ENCODE peak calls at places on chromosomes 7 and 10, in six cellular contexts. F, O, V, Q, E and H are unnamed samples.

GRCh38 chr7:43164757-43165156 is 52.3 kb downstream of the HECW1 start:
- DNase-seq in E (no peak), Q (peak; percentile 39), O (peak; percentile 97), F (peak; percentile 62), V (no peak), H (no peak)

GRCh38 chr7:44325181-44325671 is at the start of gene CAMK2B:
- DNase-seq in O (no peak), Q (no peak), E (no peak), F (no peak), V (no peak), H (no peak)

GRCh38 chr7:29007127-29007526 is 49.0 kb upstream of the TRIL start:
- DNase-seq in O (no peak), V (no peak), Q (no peak), E (no peak), F (no peak), H (no peak)

GRCh38 chr7:128427289-128427891 is 17.6 kb upstream of the IMPDH1 start:
- DNase-seq in E (no peak), Q (peak; percentile 36), F (no peak), O (peak; percentile 58), V (peak; percentile 80), H (peak; percentile 43)

GRCh38 chr7:80941206-80941758 is 22.4 kb upstream of the SEMA3C start:
- DNase-seq in F (peak; percentile 17), E (no peak), V (no peak), Q (no peak), O (peak; percentile 75), H (no peak)

GRCh38 chr10:102559764-102560163 is 56.0 kb downstream of the SUFU start:
- DNase-seq in O (no peak), Q (no peak), F (no peak), E (no peak), V (no peak), H (no peak)

GRCh38 chr10:113463777-113464176 is 89.1 kb upstream of the HABP2 start:
- DNase-seq in F (no peak), O (peak; percentile 10), Q (no peak), E (no peak), V (no peak), H (no peak)

GRCh38 chr7:17646181-17646956 is 293.9 kb downstream of the SNX13 start:
- DNase-seq in E (no peak), Q (no peak), O (peak; percentile 66), V (no peak), F (no peak), H (no peak)

GRCh38 chr7:16644157-16644556 is 1.4 kb downstream of the ANKMY2 start:
- DNase-seq in O (no peak), F (no peak), Q (no peak), E (no peak), V (no peak), H (no peak)

GRCh38 chr7:152436279-152437147 is 710 bp upstream of the KMT2C start:
- DNase-seq in O (peak; percentile 89), Q (peak; percentile 78), E (peak; percentile 96), V (peak; percentile 98), F (peak; percentile 79), H (peak; percentile 98)
- TF ChIP-seq POLR2A in O (no peak), Q (peak; percentile 24), E (no peak), V (peak; percentile 88), F (peak; percentile 29), H (peak; percentile 75)

GRCh38 chr7:100429637-100430449 is at the start of gene MEPCE:
- DNase-seq in E (peak; percentile 96), F (peak; percentile 99), V (peak; percentile 97), O (peak; percentile 96), Q (peak; percentile 89), H (peak; percentile 96)
- TF ChIP-seq POLR2A in E (no peak), F (peak; percentile 36), V (peak; percentile 75), O (no peak), Q (peak; percentile 9), H (no peak)

DNA sequence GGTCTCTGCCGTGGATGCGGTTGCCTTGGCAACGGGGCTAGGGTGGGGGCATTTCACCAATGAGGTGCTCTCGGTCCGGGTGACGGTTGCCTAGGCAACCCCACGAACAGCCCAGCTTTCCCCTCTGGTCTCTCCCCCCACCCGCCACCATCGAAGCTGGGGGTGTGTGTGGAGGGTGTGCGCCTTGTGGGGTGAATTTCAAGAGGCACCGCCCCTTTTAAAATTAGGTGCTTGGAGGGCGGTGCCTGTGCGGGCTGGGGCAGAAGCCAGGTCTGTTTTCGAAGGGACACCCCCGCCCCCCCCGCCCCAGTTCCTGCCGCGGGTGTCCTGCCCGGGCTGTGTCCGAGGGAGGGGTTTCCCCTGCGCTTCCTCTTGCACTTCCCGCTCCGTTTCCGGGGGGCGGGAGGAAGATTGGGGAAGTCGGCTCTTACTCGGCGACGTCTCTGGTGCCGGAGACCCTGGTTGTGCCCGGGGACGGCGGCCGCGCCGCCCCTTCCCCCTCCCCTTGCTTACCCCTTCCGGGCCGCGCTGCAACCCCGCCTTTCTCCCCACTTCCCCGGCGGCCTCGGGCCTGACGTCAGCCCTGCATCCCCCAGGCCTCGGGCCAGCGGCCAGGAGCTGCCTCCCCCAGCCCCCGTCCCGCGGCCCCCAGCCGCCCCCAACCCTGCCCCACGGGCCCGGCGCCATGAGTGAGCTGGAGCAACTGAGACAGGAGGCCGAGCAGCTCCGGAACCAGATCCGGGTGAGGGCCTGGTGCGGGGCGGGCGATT is 2.2 kb downstream of the GNB2 start:
- DNase-seq in E (peak; percentile 89), O (peak; percentile 59), Q (no peak), F (no peak), V (peak; percentile 91), H (peak; percentile 88)
- TF ChIP-seq POLR2A in E (no peak), O (no peak), Q (no peak), F (no peak), V (no peak), H (peak; percentile 24)

DNA sequence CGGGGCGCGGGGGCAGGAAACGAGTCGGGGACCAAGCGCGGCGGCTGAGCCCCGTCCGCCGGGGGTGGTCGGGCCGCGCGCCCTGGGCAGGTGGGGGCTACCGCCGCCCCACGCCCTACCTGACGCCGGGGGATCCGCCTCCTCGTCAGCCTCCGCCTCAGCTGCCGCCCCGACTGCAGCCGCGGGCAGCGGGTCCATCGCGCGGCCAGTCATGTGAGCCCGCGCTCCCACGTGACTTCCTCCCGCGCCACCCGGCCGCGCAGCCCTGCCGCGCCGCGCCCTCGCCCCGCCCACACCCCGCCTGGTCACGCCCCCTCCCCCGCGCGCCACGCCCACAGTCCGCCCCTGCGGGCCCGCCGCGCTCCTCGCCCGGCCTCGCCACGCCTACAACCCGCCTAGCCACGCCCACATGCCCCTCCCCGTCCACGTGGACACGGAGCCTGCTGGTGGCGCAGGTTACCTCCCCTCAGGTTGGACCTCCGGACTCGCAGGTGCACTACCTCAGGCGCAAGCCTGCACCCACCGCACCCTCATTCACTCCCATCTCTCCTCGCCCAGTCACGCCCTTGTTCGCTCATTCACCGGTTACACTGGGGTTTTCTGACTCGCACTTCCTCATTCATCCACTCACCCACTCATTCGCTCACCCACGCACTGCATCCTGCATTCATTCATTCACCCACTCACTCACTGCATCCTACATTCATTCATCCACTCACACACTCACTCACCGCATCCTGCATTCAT is at the start of gene SNX8:
- DNase-seq in O (peak; percentile 79), V (peak; percentile 88), F (peak; percentile 96), E (peak; percentile 91), Q (peak; percentile 76), H (peak; percentile 96)
- TF ChIP-seq POLR2A in O (peak; percentile 82), V (peak; percentile 53), F (peak; percentile 69), E (no peak), Q (no peak), H (peak; percentile 51)

DNA sequence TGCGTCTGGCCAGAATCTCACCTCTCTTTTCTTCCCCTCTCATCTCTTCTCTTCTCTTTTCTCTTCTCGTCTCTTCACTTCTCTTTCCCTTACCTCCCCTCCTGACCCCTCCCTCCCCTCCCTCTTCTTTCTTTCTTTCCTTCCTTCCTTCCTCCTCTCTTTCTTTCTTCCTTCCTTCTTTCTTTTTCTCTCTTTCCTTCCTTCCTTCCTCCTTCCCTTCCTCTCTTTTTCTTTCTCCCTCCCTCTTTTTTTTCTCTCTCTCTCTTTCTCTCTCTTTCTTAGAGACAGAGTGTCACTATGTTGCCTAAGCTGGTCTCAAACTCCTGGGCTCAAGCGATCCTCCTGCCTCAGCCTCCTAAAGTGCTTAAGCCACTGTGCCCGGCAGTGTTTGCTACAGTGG is 4.6 kb upstream of the GTF2IRD1 start:
- DNase-seq in E (no peak), O (no peak), Q (no peak), V (no peak), F (no peak), H (no peak)
- TF ChIP-seq POLR2A in E (no peak), O (no peak), Q (no peak), V (no peak), F (no peak), H (no peak)

GRCh38 chr10:72277996-72278667 is 4.4 kb downstream of the DDIT4 start:
- DNase-seq in E (no peak), Q (no peak), F (no peak), O (peak; percentile 8), V (peak; percentile 5), H (no peak)
- TF ChIP-seq POLR2A in E (no peak), Q (no peak), F (no peak), O (no peak), V (no peak), H (no peak)

DNA sequence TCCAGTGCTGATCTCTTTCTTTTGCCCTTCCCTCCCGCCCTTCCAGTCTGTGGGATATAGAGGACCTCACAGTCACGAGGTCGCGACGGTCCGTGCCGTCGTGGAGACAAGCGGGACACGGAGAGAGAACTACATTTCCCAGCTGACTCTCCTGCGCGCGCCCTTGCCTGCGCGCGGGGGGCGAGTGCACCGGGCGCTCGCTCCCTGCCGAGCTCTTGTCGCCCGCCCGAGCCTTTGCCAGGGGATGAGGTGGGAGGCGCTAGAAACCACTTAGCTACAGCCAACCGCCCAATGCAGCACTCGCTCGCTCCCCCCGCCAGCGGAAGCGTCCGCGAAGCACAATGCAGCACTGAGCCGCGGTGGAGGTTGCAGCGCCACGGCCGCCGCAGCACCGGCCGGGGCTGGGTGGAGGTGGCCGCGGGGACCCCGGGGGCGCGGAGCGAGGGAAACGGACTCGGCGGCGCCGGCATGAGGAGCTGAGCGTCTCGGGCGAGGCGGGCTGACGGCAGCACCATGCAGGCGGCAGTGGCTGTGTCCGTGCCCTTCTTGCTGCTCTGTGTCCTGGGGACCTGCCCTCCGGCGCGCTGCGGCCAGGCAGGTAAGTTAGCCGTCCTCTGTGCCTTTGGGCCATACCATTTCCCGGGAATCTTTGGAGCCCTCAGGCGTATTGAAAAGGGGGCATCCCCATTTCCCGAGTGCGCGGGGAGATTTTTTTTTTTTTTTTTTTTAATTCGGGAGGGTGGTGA is at the start of gene ADAM22:
- DNase-seq in O (peak; percentile 64), F (peak; percentile 39), E (peak; percentile 89), V (peak; percentile 59), Q (peak; percentile 87), H (peak; percentile 82)
- TF ChIP-seq POLR2A in O (no peak), F (peak; percentile 12), E (no peak), V (no peak), Q (peak; percentile 62), H (peak; percentile 30)

DNA sequence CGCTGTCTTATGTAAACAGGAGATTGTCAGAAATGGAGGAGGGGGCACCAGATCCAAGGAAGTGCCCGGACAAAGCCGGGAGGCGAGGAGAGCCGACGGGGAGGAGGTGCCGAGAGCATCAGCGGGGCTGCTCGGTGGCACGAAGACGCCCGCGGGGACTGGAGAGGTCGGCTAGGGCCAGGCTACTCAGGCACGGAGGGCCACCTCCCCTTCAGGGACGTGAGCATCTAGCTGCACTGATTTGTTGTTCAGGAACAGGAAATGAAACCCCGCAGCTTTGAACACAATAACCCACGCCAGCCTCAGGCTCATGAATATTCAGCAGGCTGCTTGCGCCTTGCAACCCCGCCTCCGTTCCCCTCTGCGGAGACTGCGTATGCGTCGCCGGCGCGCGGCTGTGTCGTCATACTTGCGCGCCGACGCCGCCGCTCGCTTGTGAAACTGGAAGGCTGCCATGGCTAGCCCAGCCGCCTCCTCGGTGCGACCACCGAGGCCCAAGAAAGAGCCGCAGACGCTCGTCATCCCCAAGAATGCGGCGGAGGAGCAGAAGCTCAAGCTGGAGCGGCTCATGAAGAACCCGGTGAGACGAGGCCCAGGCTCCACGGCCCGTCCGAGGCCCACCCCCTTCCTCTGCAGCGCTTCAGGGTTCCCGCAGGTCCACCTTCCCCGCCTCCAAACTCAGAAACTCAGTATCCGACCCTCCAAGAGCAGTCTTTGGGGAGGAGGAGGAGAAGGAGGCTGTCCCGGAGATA is at the start of gene PRKRIP1:
- DNase-seq in F (peak; percentile 89), E (peak; percentile 84), Q (peak; percentile 82), O (peak; percentile 92), V (peak; percentile 93), H (peak; percentile 94)
- TF ChIP-seq POLR2A in F (peak; percentile 8), E (no peak), Q (no peak), O (peak; percentile 71), V (peak; percentile 85), H (peak; percentile 61)